ENCODE peak calls at places on chromosomes 7 and 10, in seven cellular contexts. One of them, this sample, is unnamed.

GRCh38 chr7:37108615-37109014 is 340.0 kb downstream of the ELMO1 start:
- DNase-seq in PC-3: no peak
- DNase-seq in tibial artery: no peak
- DNase-seq in AG09309: no peak
- DNase-seq in suprapubic skin: no peak
- DNase-seq in progenitor cell of endocrine pancreas: no peak
- DNase-seq in GM10248: no peak
- DNase-seq in this sample: no peak

GRCh38 chr10:95400789-95401188 is 110.0 kb upstream of the PDLIM1 start:
- DNase-seq in tibial artery: no peak
- DNase-seq in AG09309: no peak
- DNase-seq in suprapubic skin: peak
- DNase-seq in PC-3: no peak
- DNase-seq in progenitor cell of endocrine pancreas: no peak
- DNase-seq in GM10248: no peak
- DNase-seq in this sample: no peak

GRCh38 chr10:90193240-90193985 is 492.0 kb downstream of the KIF20B start:
- DNase-seq in AG09309: peak
- DNase-seq in progenitor cell of endocrine pancreas: no peak
- DNase-seq in suprapubic skin: no peak
- DNase-seq in tibial artery: no peak
- DNase-seq in GM10248: no peak
- DNase-seq in PC-3: peak
- DNase-seq in this sample: no peak

GRCh38 chr7:151808296-151809155 is 68.4 kb downstream of the PRKAG2 start:
- DNase-seq in suprapubic skin: no peak
- DNase-seq in GM10248: no peak
- DNase-seq in progenitor cell of endocrine pancreas: no peak
- DNase-seq in AG09309: no peak
- DNase-seq in tibial artery: no peak
- DNase-seq in PC-3: peak
- DNase-seq in this sample: no peak

GRCh38 chr10:77636286-77636966 is 1.2 kb downstream of the KCNMA1 start:
- DNase-seq in GM10248: no peak
- DNase-seq in PC-3: no peak
- DNase-seq in suprapubic skin: no peak
- DNase-seq in tibial artery: no peak
- DNase-seq in progenitor cell of endocrine pancreas: peak
- DNase-seq in AG09309: no peak
- DNase-seq in this sample: no peak

GRCh38 chr10:51602326-51602725 is 97.1 kb downstream of the CSTF2T start:
- DNase-seq in PC-3: no peak
- DNase-seq in GM10248: no peak
- DNase-seq in tibial artery: no peak
- DNase-seq in suprapubic skin: no peak
- DNase-seq in progenitor cell of endocrine pancreas: no peak
- DNase-seq in AG09309: no peak
- DNase-seq in this sample: no peak

GRCh38 chr10:100725041-100725440 is 20.3 kb upstream of the PAX2 start:
- DNase-seq in progenitor cell of endocrine pancreas: no peak
- DNase-seq in AG09309: no peak
- DNase-seq in suprapubic skin: no peak
- DNase-seq in PC-3: no peak
- DNase-seq in GM10248: no peak
- DNase-seq in tibial artery: no peak
- DNase-seq in this sample: no peak

GRCh38 chr7:111980721-111981120 is 225.5 kb downstream of the DOCK4 start:
- DNase-seq in AG09309: no peak
- DNase-seq in GM10248: no peak
- DNase-seq in suprapubic skin: no peak
- DNase-seq in tibial artery: no peak
- DNase-seq in progenitor cell of endocrine pancreas: no peak
- DNase-seq in PC-3: no peak
- DNase-seq in this sample: no peak

GRCh38 chr10:43316988-43317387 is 50.1 kb upstream of the RASGEF1A start:
- DNase-seq in progenitor cell of endocrine pancreas: no peak
- DNase-seq in suprapubic skin: no peak
- DNase-seq in PC-3: peak
- DNase-seq in GM10248: no peak
- DNase-seq in tibial artery: no peak
- DNase-seq in AG09309: no peak
- DNase-seq in this sample: no peak

GRCh38 chr7:128830231-128831177 is at the start of gene FLNC:
- DNase-seq in AG09309: no peak
- DNase-seq in PC-3: peak
- DNase-seq in tibial artery: peak
- DNase-seq in suprapubic skin: peak
- DNase-seq in progenitor cell of endocrine pancreas: no peak
- DNase-seq in GM10248: no peak
- DNase-seq in this sample: no peak

GRCh38 chr10:77715081-77715480 is 77.5 kb upstream of the KCNMA1 start:
- DNase-seq in tibial artery: no peak
- DNase-seq in PC-3: peak
- DNase-seq in progenitor cell of endocrine pancreas: no peak
- DNase-seq in AG09309: no peak
- DNase-seq in suprapubic skin: no peak
- DNase-seq in GM10248: no peak
- DNase-seq in this sample: no peak

GRCh38 chr10:72297968-72298773 is 24.4 kb downstream of the DDIT4 start:
- DNase-seq in AG09309: peak
- DNase-seq in suprapubic skin: peak
- DNase-seq in PC-3: peak
- DNase-seq in tibial artery: peak
- DNase-seq in progenitor cell of endocrine pancreas: peak
- DNase-seq in GM10248: peak
- DNase-seq in this sample: peak
- TF ChIP-seq CTCF in AG09309: no peak
- TF ChIP-seq CTCF in suprapubic skin: no peak
- TF ChIP-seq CTCF in PC-3: no peak
- TF ChIP-seq CTCF in tibial artery: no peak
- TF ChIP-seq CTCF in progenitor cell of endocrine pancreas: no peak
- TF ChIP-seq CTCF in GM10248: no peak
- TF ChIP-seq CTCF in this sample: no peak

DNA sequence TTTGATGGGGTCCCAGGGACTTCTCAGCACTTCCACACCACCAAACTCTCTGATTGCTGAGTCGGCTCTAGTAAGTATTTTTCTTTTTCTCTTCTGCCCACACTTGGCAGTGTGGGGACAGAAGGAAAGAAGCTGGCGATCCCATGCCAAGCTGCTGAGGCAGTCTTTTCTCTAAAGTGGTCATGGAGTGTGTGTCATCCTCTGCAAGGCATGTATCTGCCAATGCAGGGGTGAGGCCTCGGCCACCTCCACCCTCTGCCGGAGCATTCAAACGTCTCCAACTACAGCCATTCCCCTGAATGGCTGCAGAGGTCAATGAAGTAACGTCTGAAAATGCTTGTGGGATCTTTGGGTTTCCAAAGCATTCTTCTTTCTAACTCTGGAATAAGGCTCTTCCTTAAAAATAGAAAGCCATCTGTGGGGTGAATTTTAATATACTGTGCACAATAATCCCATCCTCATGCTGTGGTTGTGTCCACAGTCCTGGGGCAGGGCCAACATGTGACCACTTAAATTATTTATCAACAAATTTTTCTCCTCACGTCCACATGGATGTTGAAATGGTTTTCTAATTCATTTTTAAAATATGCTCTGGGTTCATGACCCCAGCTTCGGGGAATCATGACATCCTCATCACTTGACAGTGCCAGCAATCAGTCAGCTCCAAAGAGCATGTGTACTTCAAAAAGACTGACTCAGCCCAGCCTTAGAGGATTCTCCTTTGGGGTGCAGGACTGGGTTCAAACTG is 171.3 kb upstream of the ITGB1 start:
- DNase-seq in AG09309: peak
- DNase-seq in PC-3: peak
- DNase-seq in GM10248: no peak
- DNase-seq in suprapubic skin: no peak
- DNase-seq in progenitor cell of endocrine pancreas: no peak
- DNase-seq in tibial artery: peak
- DNase-seq in this sample: no peak
- TF ChIP-seq CTCF in AG09309: peak
- TF ChIP-seq CTCF in PC-3: no peak
- TF ChIP-seq CTCF in GM10248: no peak
- TF ChIP-seq CTCF in suprapubic skin: no peak
- TF ChIP-seq CTCF in progenitor cell of endocrine pancreas: no peak
- TF ChIP-seq CTCF in tibial artery: no peak
- TF ChIP-seq CTCF in this sample: no peak

GRCh38 chr10:132640326-132641125 is 102.9 kb downstream of the INPP5A start:
- DNase-seq in progenitor cell of endocrine pancreas: no peak
- DNase-seq in PC-3: no peak
- DNase-seq in AG09309: no peak
- DNase-seq in tibial artery: no peak
- DNase-seq in GM10248: no peak
- DNase-seq in suprapubic skin: peak
- DNase-seq in this sample: peak

GRCh38 chr10:132639470-132639869 is 101.9 kb downstream of the INPP5A start:
- DNase-seq in progenitor cell of endocrine pancreas: no peak
- DNase-seq in PC-3: no peak
- DNase-seq in AG09309: no peak
- DNase-seq in GM10248: no peak
- DNase-seq in suprapubic skin: no peak
- DNase-seq in tibial artery: no peak
- DNase-seq in this sample: no peak

GRCh38 chr10:132636358-132636757 is 98.8 kb downstream of the INPP5A start:
- DNase-seq in suprapubic skin: no peak
- DNase-seq in tibial artery: no peak
- DNase-seq in progenitor cell of endocrine pancreas: no peak
- DNase-seq in PC-3: no peak
- DNase-seq in AG09309: no peak
- DNase-seq in GM10248: no peak
- DNase-seq in this sample: peak

GRCh38 chr10:132637477-132638129 is 100.0 kb downstream of the INPP5A start:
- DNase-seq in GM10248: peak
- DNase-seq in AG09309: peak
- DNase-seq in tibial artery: no peak
- DNase-seq in progenitor cell of endocrine pancreas: no peak
- DNase-seq in PC-3: peak
- DNase-seq in suprapubic skin: no peak
- DNase-seq in this sample: peak

GRCh38 chr10:132638130-132638515 is 100.5 kb downstream of the INPP5A start:
- DNase-seq in AG09309: no peak
- DNase-seq in GM10248: no peak
- DNase-seq in PC-3: no peak
- DNase-seq in suprapubic skin: peak
- DNase-seq in tibial artery: no peak
- DNase-seq in progenitor cell of endocrine pancreas: no peak
- DNase-seq in this sample: no peak
- TF ChIP-seq CTCF in AG09309: no peak
- TF ChIP-seq CTCF in GM10248: no peak
- TF ChIP-seq CTCF in PC-3: no peak
- TF ChIP-seq CTCF in suprapubic skin: no peak
- TF ChIP-seq CTCF in tibial artery: no peak
- TF ChIP-seq CTCF in progenitor cell of endocrine pancreas: no peak
- TF ChIP-seq CTCF in this sample: no peak

DNA sequence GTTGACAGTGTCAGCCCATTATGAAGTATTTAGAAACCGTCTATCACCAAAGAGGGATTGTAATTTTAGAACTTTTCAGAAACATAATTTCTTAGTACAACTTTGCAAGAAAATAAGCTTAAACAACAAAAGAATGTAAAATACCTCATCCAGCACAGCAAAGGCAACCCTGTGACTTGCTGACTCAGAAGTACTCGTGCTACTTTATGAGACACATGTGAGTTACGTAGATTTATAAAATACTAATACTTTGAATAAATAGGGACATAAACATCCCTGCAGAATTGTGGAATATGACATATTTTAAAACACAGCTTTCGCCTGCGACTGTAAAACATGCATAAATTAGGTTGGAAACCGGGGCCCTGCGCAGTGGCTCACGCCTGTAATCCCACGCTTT is 739.7 kb upstream of the ANKRD30A start:
- DNase-seq in tibial artery: no peak
- DNase-seq in AG09309: no peak
- DNase-seq in progenitor cell of endocrine pancreas: no peak
- DNase-seq in GM10248: no peak
- DNase-seq in PC-3: no peak
- DNase-seq in suprapubic skin: no peak
- DNase-seq in this sample: no peak
- TF ChIP-seq CTCF in tibial artery: no peak
- TF ChIP-seq CTCF in AG09309: no peak
- TF ChIP-seq CTCF in progenitor cell of endocrine pancreas: no peak
- TF ChIP-seq CTCF in GM10248: no peak
- TF ChIP-seq CTCF in PC-3: no peak
- TF ChIP-seq CTCF in suprapubic skin: no peak
- TF ChIP-seq CTCF in this sample: no peak

GRCh38 chr10:28532509-28533314 is at the start of gene WAC:
- DNase-seq in GM10248: peak
- DNase-seq in AG09309: peak
- DNase-seq in progenitor cell of endocrine pancreas: peak
- DNase-seq in suprapubic skin: peak
- DNase-seq in PC-3: peak
- DNase-seq in tibial artery: peak
- DNase-seq in this sample: peak
- TF ChIP-seq CTCF in GM10248: no peak
- TF ChIP-seq CTCF in AG09309: no peak
- TF ChIP-seq CTCF in progenitor cell of endocrine pancreas: peak
- TF ChIP-seq CTCF in suprapubic skin: peak
- TF ChIP-seq CTCF in PC-3: no peak
- TF ChIP-seq CTCF in tibial artery: peak
- TF ChIP-seq CTCF in this sample: no peak

GRCh38 chr7:135012229-135012628 is 25.9 kb downstream of the AGBL3 start:
- DNase-seq in tibial artery: no peak
- DNase-seq in suprapubic skin: no peak
- DNase-seq in AG09309: no peak
- DNase-seq in PC-3: no peak
- DNase-seq in progenitor cell of endocrine pancreas: no peak
- DNase-seq in GM10248: no peak
- DNase-seq in this sample: no peak
- TF ChIP-seq CTCF in tibial artery: no peak
- TF ChIP-seq CTCF in suprapubic skin: no peak
- TF ChIP-seq CTCF in AG09309: no peak
- TF ChIP-seq CTCF in PC-3: no peak
- TF ChIP-seq CTCF in progenitor cell of endocrine pancreas: no peak
- TF ChIP-seq CTCF in GM10248: no peak
- TF ChIP-seq CTCF in this sample: no peak

This sample was measured in omental fat pad.